ENCODE peak calls at places on chromosomes 3 and 15, in nine cellular contexts. Z is psoas muscle, N is fibroblast of the aortic adventitia, Y is left ventricle myocardium inferior, C is ovary, L is cardiac muscle cell, B is GM12865, I is SJSA1, G is brain microvascular endothelial cell. F is an unnamed sample.

GRCh38 chr3:28972921-28973320 is 307.9 kb upstream of the RBMS3 start:
- DNase-seq in Z (no peak), N (peak), Y (no peak), C (no peak), L (no peak), B (peak), I (no peak), G (peak), F (no peak)

GRCh38 chr3:55467099-55467498 is 20.0 kb downstream of the WNT5A start:
- DNase-seq in Z (no peak), N (peak), Y (no peak), C (no peak), L (no peak), B (no peak), I (peak), G (no peak), F (no peak)

GRCh38 chr3:79983063-79983561 is 215.3 kb upstream of the ROBO1 start:
- DNase-seq in Z (no peak), N (no peak), Y (no peak), C (no peak), L (no peak), B (no peak), I (no peak), G (no peak), F (no peak)

GRCh38 chr15:65956307-65956706 is 87.0 kb downstream of the RAB11A start:
- DNase-seq in Z (no peak), N (no peak), Y (no peak), C (no peak), L (no peak), B (no peak), I (no peak), G (no peak), F (no peak)

GRCh38 chr3:27730774-27731659 is 8.9 kb upstream of the EOMES start:
- DNase-seq in Z (no peak), N (no peak), Y (no peak), C (no peak), L (no peak), B (no peak), I (no peak), G (no peak), F (no peak)

GRCh38 chr3:70990190-70990589 is 593.3 kb downstream of the FOXP1 start:
- DNase-seq in Z (no peak), N (no peak), Y (no peak), C (no peak), L (no peak), B (no peak), I (no peak), G (no peak), F (peak)

GRCh38 chr15:82543155-82543554 is 2.9 kb upstream of the RPS17 start:
- DNase-seq in Z (no peak), N (peak), Y (no peak), C (peak), L (no peak), B (no peak), I (peak), G (peak), F (peak)

GRCh38 chr3:107978116-107979057 is 112.4 kb downstream of the CD47 start:
- DNase-seq in Z (no peak), N (no peak), Y (no peak), C (no peak), L (no peak), B (no peak), I (no peak), G (no peak), F (peak)

GRCh38 chr3:161560006-161560637 is 63.5 kb downstream of the OTOL1 start:
- DNase-seq in Z (no peak), N (peak), Y (peak), C (no peak), L (peak), B (peak), I (no peak), G (peak), F (peak)

GRCh38 chr3:29822051-29822450 is 541.2 kb downstream of the RBMS3 start:
- DNase-seq in Z (no peak), N (peak), Y (no peak), C (no peak), L (no peak), B (peak), I (no peak), G (peak), F (peak)

GRCh38 chr3:72265250-72265649 is 480.3 kb upstream of the PROK2 start:
- DNase-seq in Z (no peak), N (peak), Y (no peak), C (no peak), L (peak), B (no peak), I (no peak), G (no peak), F (no peak)

GRCh38 chr3:81300324-81300927 is 461.0 kb downstream of the GBE1 start:
- DNase-seq in Z (no peak), N (no peak), Y (no peak), C (no peak), L (no peak), B (no peak), I (no peak), G (no peak), F (no peak)

GRCh38 chr15:43185161-43186002 is at the start of gene CCNDBP1:
- DNase-seq in Z (peak), N (peak), Y (peak), C (peak), L (peak), B (peak), I (peak), G (peak), F (peak)

GRCh38 chr15:43186003-43186353 is 775 bp downstream of the CCNDBP1 start:
- DNase-seq in Z (no peak), N (no peak), Y (no peak), C (no peak), L (no peak), B (no peak), I (no peak), G (no peak), F (no peak)

GRCh38 chr15:43189296-43189695 is 4.1 kb downstream of the CCNDBP1 start:
- DNase-seq in Z (no peak), N (no peak), Y (no peak), C (no peak), L (no peak), B (no peak), I (no peak), G (no peak), F (no peak)

GRCh38 chr15:43190178-43190577 is 5.0 kb downstream of the CCNDBP1 start:
- DNase-seq in Z (peak), N (peak), Y (peak), C (no peak), L (no peak), B (no peak), I (no peak), G (no peak), F (no peak)

DNA sequence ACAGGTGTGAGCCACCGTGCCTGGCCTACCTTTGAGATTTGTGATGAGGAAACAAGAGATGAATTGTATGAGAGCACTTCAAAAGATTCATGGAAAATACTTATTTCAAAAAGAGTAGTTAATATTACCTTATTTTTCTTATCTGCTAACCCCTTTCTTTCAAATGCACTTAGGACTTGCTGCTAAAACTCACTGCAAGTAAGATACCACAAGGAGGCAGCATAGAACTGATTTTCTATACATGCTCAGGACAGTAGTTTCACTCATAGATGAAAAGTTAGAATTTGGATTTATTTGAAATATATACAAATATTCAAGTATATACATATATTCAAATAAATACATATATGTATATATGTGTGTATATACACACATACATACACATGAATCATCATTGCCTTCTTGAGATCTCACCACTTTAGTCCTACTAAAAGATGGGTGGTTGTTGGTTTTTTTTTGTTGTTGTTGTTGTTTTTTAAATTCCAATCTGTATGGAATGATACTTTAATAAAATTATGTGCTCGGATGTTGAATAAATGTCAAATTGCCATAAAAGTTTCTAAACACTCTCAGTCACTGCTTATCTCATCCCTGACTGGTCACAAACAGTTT is 2.4 kb downstream of the CCNDBP1 start:
- DNase-seq in Z (no peak), N (peak), Y (no peak), C (no peak), L (peak), B (peak), I (peak), G (peak), F (peak)
- H3K4me3 ChIP-seq in Z (no peak), N (no peak), Y (no peak), C (no peak), L (no peak), B (no peak), I (no peak), G (no peak), F (no peak)

GRCh38 chr3:123448503-123449091 is at the start of gene ADCY5:
- DNase-seq in Z (peak), N (no peak), Y (no peak), C (peak), L (peak), B (no peak), I (no peak), G (no peak), F (no peak)

GRCh38 chr3:123449092-123449985 is 449 bp upstream of the ADCY5 start:
- DNase-seq in Z (peak), N (peak), Y (peak), C (peak), L (peak), B (no peak), I (peak), G (no peak), F (no peak)

GRCh38 chr3:123447749-123448502 is 964 bp downstream of the ADCY5 start:
- DNase-seq in Z (no peak), N (no peak), Y (no peak), C (peak), L (peak), B (no peak), I (peak), G (no peak), F (no peak)

GRCh38 chr3:123451186-123451585 is 2.3 kb upstream of the ADCY5 start:
- DNase-seq in Z (no peak), N (no peak), Y (no peak), C (no peak), L (no peak), B (no peak), I (no peak), G (no peak), F (no peak)

DNA sequence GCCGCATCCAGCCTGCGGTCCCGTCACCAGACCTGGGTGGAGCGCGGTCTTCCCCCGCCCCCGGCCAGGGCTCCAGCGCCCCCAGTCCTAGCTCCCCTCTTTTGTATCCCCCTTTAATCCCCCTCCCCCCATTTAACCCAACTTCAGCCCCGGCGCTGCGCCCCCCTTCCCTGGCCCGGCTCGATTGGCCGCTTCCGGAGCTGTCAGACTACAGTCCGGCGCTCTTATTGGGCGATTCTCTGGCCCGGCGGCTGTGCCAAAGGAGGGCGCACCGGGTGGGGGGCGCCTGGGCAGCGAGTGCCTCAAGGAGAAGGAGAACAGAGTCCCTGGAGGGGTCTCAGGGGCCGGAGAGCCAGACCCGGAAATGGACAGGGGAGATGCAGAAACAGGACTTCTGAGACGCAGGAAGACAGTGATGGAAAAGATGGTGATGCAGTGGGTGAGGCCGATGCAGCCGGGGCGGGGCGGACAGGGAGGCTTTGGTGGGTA is 1.1 kb upstream of the ADCY5 start:
- DNase-seq in Z (peak), N (no peak), Y (peak), C (peak), L (peak), B (no peak), I (no peak), G (no peak), F (no peak)
- H3K4me3 ChIP-seq in Z (peak), N (peak), Y (peak), C (peak), L (peak), B (no peak), I (peak), G (peak), F (no peak)

DNA sequence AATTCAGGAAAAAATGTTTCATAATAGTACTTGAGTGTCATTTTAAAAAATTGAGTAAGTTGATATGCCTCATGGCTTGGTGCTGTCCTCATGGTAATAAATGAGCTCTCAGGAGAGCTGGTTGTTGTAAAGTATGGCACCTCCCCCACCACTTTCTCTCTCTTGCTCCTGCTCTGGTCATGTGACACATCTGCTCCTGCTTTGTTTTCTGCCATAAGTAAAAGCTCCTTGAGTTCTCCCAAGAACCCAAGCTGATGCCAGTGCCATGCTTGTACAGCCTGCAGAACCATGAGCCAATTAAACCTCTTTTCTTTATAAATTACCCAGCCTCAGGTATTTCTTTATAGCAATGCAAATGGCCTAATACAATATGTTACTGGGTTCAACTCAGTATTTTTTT is 108.8 kb upstream of the CRBN start:
- DNase-seq in Z (no peak), N (no peak), Y (no peak), C (no peak), L (peak), B (no peak), I (no peak), G (no peak), F (no peak)
- H3K4me3 ChIP-seq in Z (no peak), N (no peak), Y (no peak), C (no peak), L (no peak), B (no peak), I (no peak), G (no peak), F (no peak)

GRCh38 chr15:62834686-62835279 is 207.8 kb upstream of the TPM1 start:
- DNase-seq in Z (no peak), N (no peak), Y (no peak), C (no peak), L (no peak), B (no peak), I (no peak), G (no peak), F (no peak)

GRCh38 chr15:62835762-62836161 is 206.8 kb upstream of the TPM1 start:
- DNase-seq in Z (no peak), N (no peak), Y (no peak), C (no peak), L (no peak), B (no peak), I (no peak), G (no peak), F (no peak)

GRCh38 chr15:62835351-62835750 is 207.2 kb upstream of the TPM1 start:
- DNase-seq in Z (peak), N (no peak), Y (peak), C (no peak), L (no peak), B (no peak), I (no peak), G (no peak), F (no peak)

GRCh38 chr15:62833671-62834070 is 208.9 kb upstream of the TPM1 start:
- DNase-seq in Z (no peak), N (peak), Y (no peak), C (no peak), L (no peak), B (no peak), I (no peak), G (no peak), F (no peak)

DNA sequence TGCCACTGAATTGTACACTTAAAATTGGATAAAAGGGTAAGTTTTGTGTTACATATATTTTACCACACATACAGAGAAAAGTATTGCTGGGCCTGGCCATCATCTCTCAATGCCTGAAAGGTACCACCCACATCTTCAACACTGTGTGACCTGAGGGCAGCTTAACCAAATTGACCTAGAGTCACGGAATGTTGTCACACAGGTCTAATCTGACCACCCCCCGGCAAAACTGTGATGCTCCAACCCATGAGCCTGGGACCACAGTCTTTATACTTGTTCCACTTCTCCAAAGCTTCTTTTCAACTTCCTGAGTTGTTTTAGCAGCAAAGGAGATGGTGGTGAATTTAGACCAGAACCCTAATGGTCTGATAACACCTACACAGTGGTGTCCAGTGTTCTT is 210.3 kb upstream of the TPM1 start:
- DNase-seq in Z (no peak), N (no peak), Y (no peak), C (no peak), L (no peak), B (no peak), I (no peak), G (no peak), F (no peak)
- H3K4me3 ChIP-seq in Z (no peak), N (no peak), Y (no peak), C (no peak), L (no peak), B (no peak), I (no peak), G (no peak), F (no peak)

DNA sequence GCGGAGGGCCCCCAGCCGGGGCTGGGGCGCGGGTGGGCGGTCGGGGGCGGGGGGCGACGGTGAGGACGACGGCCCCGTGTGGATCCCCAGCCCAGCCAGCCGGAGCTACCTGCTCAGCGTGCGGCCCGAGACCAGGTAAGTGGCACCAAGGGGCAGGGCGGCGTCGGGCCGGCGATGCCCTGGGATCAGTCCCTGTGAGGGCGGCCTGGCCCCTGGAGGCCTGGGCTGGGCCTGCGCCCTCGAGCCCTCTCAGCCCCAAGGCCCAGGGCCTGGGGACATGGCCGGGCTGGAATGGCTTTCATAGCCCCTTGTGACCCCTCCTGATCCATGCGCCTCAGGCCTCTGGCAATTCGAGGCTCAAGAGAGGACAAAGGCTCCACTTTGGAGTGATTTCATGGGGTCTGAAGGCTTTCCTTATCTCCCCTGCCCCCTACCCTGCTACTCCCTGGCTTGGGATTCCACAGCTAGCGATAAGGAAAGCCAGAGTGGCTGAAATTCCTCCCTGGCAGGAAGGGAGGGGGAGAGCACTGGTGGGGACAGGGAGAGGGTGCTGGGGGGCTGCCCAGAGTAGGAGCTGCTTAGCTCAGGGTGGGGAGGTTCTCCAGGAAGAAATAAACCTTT is 415 bp downstream of the ALPK3 start:
- DNase-seq in Z (no peak), N (no peak), Y (no peak), C (no peak), L (peak), B (no peak), I (no peak), G (no peak), F (no peak)
- H3K4me3 ChIP-seq in Z (peak), N (no peak), Y (peak), C (no peak), L (peak), B (no peak), I (no peak), G (peak), F (no peak)

GRCh38 chr15:64904189-64904588 is 7.5 kb upstream of the ANKDD1A start:
- DNase-seq in Z (no peak), N (no peak), Y (peak), C (no peak), L (no peak), B (no peak), I (no peak), G (no peak), F (no peak)

GRCh38 chr15:64903331-64903950 is 8.3 kb upstream of the ANKDD1A start:
- DNase-seq in Z (no peak), N (no peak), Y (peak), C (no peak), L (no peak), B (no peak), I (no peak), G (no peak), F (no peak)

GRCh38 chr15:64905941-64906340 is 5.8 kb upstream of the ANKDD1A start:
- DNase-seq in Z (no peak), N (no peak), Y (peak), C (no peak), L (no peak), B (no peak), I (no peak), G (no peak), F (no peak)

GRCh38 chr15:64906402-64906801 is 5.3 kb upstream of the ANKDD1A start:
- DNase-seq in Z (no peak), N (no peak), Y (peak), C (no peak), L (no peak), B (no peak), I (no peak), G (no peak), F (no peak)

GRCh38 chr15:64905119-64905831 is 6.4 kb upstream of the ANKDD1A start:
- DNase-seq in Z (peak), N (peak), Y (peak), C (peak), L (peak), B (peak), I (peak), G (peak), F (peak)
- H3K4me3 ChIP-seq in Z (peak), N (peak), Y (peak), C (peak), L (peak), B (peak), I (no peak), G (peak), F (peak)

DNA sequence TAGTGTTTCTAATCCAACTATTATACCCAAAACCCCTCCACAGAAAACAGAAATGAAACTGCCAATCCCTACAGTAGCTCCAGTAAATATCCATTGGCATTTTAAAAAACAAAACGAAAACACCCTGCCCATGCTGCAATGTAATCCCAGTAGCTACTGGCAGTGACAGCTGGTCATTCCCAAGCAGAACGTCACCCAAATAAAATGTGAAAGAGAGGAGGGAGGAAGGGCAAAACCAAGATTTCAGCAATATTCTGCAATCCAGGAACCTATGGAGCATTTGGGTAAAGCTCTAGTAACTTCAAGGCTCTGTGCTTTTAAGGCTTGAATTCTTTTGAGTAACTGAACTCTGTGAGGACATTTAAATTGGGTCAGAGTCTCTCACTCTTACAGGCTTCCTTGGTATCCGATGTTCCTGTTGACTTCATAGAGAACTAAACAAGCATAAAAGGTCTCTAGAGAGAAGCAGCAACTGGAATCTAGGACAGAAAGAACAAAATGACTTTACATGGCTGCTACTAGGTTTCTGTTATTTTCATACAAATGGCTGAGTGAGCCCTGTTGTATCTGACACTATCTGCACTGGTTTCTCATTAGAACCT is 136.2 kb downstream of the TNIK start:
- DNase-seq in Z (no peak), N (peak), Y (no peak), C (no peak), L (no peak), B (no peak), I (no peak), G (peak), F (no peak)
- H3K4me3 ChIP-seq in Z (peak), N (no peak), Y (peak), C (no peak), L (no peak), B (no peak), I (no peak), G (no peak), F (no peak)

GRCh38 chr3:179175358-179175757 is 27.2 kb downstream of the PIK3CA start:
- DNase-seq in Z (no peak), N (peak), Y (no peak), C (no peak), L (no peak), B (no peak), I (peak), G (no peak), F (no peak)
- H3K4me3 ChIP-seq in Z (no peak), N (no peak), Y (no peak), C (no peak), L (no peak), B (no peak), I (no peak), G (no peak), F (no peak)

GRCh38 chr3:173819368-173819767 is 421.8 kb downstream of the NLGN1 start:
- DNase-seq in Z (no peak), N (no peak), Y (no peak), C (no peak), L (no peak), B (no peak), I (no peak), G (no peak), F (no peak)
- H3K4me3 ChIP-seq in Z (no peak), N (no peak), Y (no peak), C (no peak), L (no peak), B (no peak), I (no peak), G (no peak), F (no peak)